ENCODE peak calls at places on chromosomes 7 and 10, in six cellular contexts. G is stimulated activated CD8-positive, alpha-beta memory T cell treated with anti-CD3 and anti-CD28 coated beads, Interleukin-15, amount 100 ng/mL, for 1 hour; I is fibroblast of lung; T is G401; M is endothelial cell; P is EH. A is an unnamed sample.
A peak's percentile ranks its signal among the peaks of the same experiment; 100 is the strongest.

GRCh38 chr7:50199824-50200223 is 104.7 kb upstream of the IKZF1 start:
- DNase-seq in G (no peak), I (no peak), T (no peak), M (no peak), P (no peak), A (no peak)

GRCh38 chr10:126598009-126598408 is 72.5 kb downstream of the C10orf90 start:
- DNase-seq in G (no peak), I (peak; percentile 43), T (peak; percentile 2), M (peak; percentile 67), P (peak; percentile 59), A (no peak)

GRCh38 chr10:129525408-129525807 is 58.4 kb downstream of the MGMT start:
- DNase-seq in G (no peak), I (no peak), T (no peak), M (no peak), P (peak; percentile 77), A (no peak)

GRCh38 chr7:142886866-142887265 is 1.3 kb upstream of the TRPV6 start:
- DNase-seq in G (no peak), I (no peak), T (no peak), M (no peak), P (no peak), A (no peak)

GRCh38 chr10:27643296-27643695 is 102.3 kb downstream of the MKX start:
- DNase-seq in G (no peak), I (peak; percentile 6), T (no peak), M (no peak), P (no peak), A (no peak)

GRCh38 chr7:33233659-33234058 is 104.3 kb downstream of the BBS9 start:
- DNase-seq in G (no peak), I (no peak), T (no peak), M (no peak), P (no peak), A (no peak)

GRCh38 chr10:16910795-16911164 is 93.6 kb upstream of the RSU1 start:
- DNase-seq in G (no peak), I (no peak), T (no peak), M (no peak), P (no peak), A (no peak)

GRCh38 chr7:104643587-104644217 is 315.3 kb downstream of the LHFPL3 start:
- DNase-seq in G (no peak), I (peak; percentile 1), T (no peak), M (peak; percentile 36), P (peak; percentile 3), A (no peak)

GRCh38 chr10:50420166-50420565 is 168.8 kb upstream of the ASAH2 start:
- DNase-seq in G (no peak), I (no peak), T (no peak), M (no peak), P (no peak), A (no peak)

GRCh38 chr7:98745722-98746318 is 124.0 kb downstream of the TMEM130 start:
- DNase-seq in G (peak; percentile 64), I (peak; percentile 18), T (peak; percentile 21), M (peak; percentile 88), P (peak; percentile 33), A (peak; percentile 42)

GRCh38 chr7:107130487-107131220 is 38.1 kb upstream of the HBP1 start:
- DNase-seq in G (no peak), I (no peak), T (no peak), M (no peak), P (peak; percentile 14), A (no peak)

GRCh38 chr7:36390199-36391090 is 783 bp downstream of the ANLN start:
- DNase-seq in G (no peak), I (peak; percentile 86), T (peak; percentile 29), M (peak; percentile 84), P (peak; percentile 90), A (peak; percentile 24)

GRCh38 chr10:117905404-117905803 is 141.3 kb downstream of the RAB11FIP2 start:
- DNase-seq in G (no peak), I (no peak), T (no peak), M (no peak), P (no peak), A (no peak)

GRCh38 chr10:19421664-19422063 is 373.1 kb downstream of the MALRD1 start:
- DNase-seq in G (no peak), I (peak; percentile 71), T (peak; percentile 41), M (no peak), P (no peak), A (no peak)

GRCh38 chr7:20488850-20489249 is 126.6 kb upstream of the ABCB5 start:
- DNase-seq in G (no peak), I (no peak), T (no peak), M (no peak), P (no peak), A (no peak)

GRCh38 chr7:126398851-126399529 is 853.8 kb downstream of the GRM8 start:
- DNase-seq in G (no peak), I (no peak), T (no peak), M (no peak), P (no peak), A (no peak)

GRCh38 chr7:16916111-16916639 is 34.4 kb upstream of the AGR3 start:
- DNase-seq in G (no peak), I (peak; percentile 59), T (no peak), M (no peak), P (peak; percentile 89), A (no peak)

GRCh38 chr10:90621577-90621976 is 236.3 kb downstream of the HTR7 start:
- DNase-seq in G (no peak), I (peak; percentile 24), T (no peak), M (peak; percentile 48), P (peak; percentile 22), A (no peak)

GRCh38 chr7:137606061-137606674 is 240.6 kb downstream of the DGKI start:
- DNase-seq in G (no peak), I (peak; percentile 76), T (peak; percentile 73), M (no peak), P (peak; percentile 64), A (peak; percentile 27)

GRCh38 chr7:24828871-24829661 is 71.8 kb upstream of the GSDME start:
- DNase-seq in G (no peak), I (no peak), T (no peak), M (no peak), P (peak; percentile 55), A (no peak)

GRCh38 chr10:48582970-48583369 is 21.9 kb downstream of the ARHGAP22 start:
- DNase-seq in G (no peak), I (no peak), T (no peak), M (no peak), P (no peak), A (no peak)

GRCh38 chr7:47228386-47229014 is 353.4 kb downstream of the TNS3 start:
- DNase-seq in G (no peak), I (no peak), T (no peak), M (no peak), P (no peak), A (no peak)

GRCh38 chr10:5956146-5956914 is 21.0 kb downstream of the IL15RA start:
- DNase-seq in G (no peak), I (no peak), T (no peak), M (no peak), P (no peak), A (no peak)

GRCh38 chr7:69620063-69620462 is 21.8 kb downstream of the AUTS2 start:
- DNase-seq in G (no peak), I (no peak), T (no peak), M (no peak), P (no peak), A (no peak)

GRCh38 chr7:121587454-121587853 is 191.3 kb upstream of the FAM3C start:
- DNase-seq in G (no peak), I (no peak), T (no peak), M (no peak), P (no peak), A (no peak)

GRCh38 chr10:31290386-31290785 is 28.6 kb upstream of the ZEB1 start:
- DNase-seq in G (no peak), I (no peak), T (no peak), M (no peak), P (no peak), A (no peak)

GRCh38 chr7:44541028-44541869 is at the start of gene NPC1L1:
- DNase-seq in G (no peak), I (no peak), T (no peak), M (no peak), P (no peak), A (no peak)

GRCh38 chr7:100752994-100753393 is 19.6 kb downstream of the ZAN start:
- DNase-seq in G (no peak), I (no peak), T (no peak), M (no peak), P (no peak), A (no peak)